ENCODE peak calls at places on chromosomes 12 and 14, in nine cellular contexts. One of them, this sample, is unnamed. For H3K36me3 and H3K4me1, the result is how much of the 10 kb centered on the place peaks cover.

GRCh38 chr14:106308839-106309389 is 782.5 kb downstream of the TMEM121 start:
- DNase-seq in left ventricle myocardium inferior: no peak
- DNase-seq in naive thymus-derived CD4-positive, alpha-beta T cell: peak
- DNase-seq in CD8-positive, alpha-beta T cell: peak
- DNase-seq in cardiac muscle cell: no peak
- DNase-seq in uterus: no peak
- DNase-seq in SK-N-SH: peak
- DNase-seq in suprapubic skin: no peak
- DNase-seq in PC-3: no peak
- DNase-seq in this sample: peak

GRCh38 chr12:117680311-117680710 is 288.5 kb downstream of the KSR2 start:
- DNase-seq in left ventricle myocardium inferior: no peak
- DNase-seq in naive thymus-derived CD4-positive, alpha-beta T cell: no peak
- DNase-seq in CD8-positive, alpha-beta T cell: no peak
- DNase-seq in cardiac muscle cell: no peak
- DNase-seq in uterus: no peak
- DNase-seq in SK-N-SH: no peak
- DNase-seq in suprapubic skin: no peak
- DNase-seq in PC-3: peak
- DNase-seq in this sample: no peak

GRCh38 chr12:12449533-12450025 is 92.7 kb downstream of the BORCS5 start:
- DNase-seq in left ventricle myocardium inferior: no peak
- DNase-seq in naive thymus-derived CD4-positive, alpha-beta T cell: no peak
- DNase-seq in CD8-positive, alpha-beta T cell: no peak
- DNase-seq in cardiac muscle cell: no peak
- DNase-seq in uterus: no peak
- DNase-seq in SK-N-SH: no peak
- DNase-seq in suprapubic skin: no peak
- DNase-seq in PC-3: peak
- DNase-seq in this sample: no peak

GRCh38 chr12:53180931-53181645 is 363 bp upstream of the CSAD start:
- DNase-seq in left ventricle myocardium inferior: peak
- DNase-seq in naive thymus-derived CD4-positive, alpha-beta T cell: no peak
- DNase-seq in CD8-positive, alpha-beta T cell: no peak
- DNase-seq in cardiac muscle cell: peak
- DNase-seq in uterus: peak
- DNase-seq in SK-N-SH: peak
- DNase-seq in suprapubic skin: no peak
- DNase-seq in PC-3: peak
- DNase-seq in this sample: peak

GRCh38 chr14:105646175-105646574 is 119.8 kb downstream of the TMEM121 start:
- DNase-seq in left ventricle myocardium inferior: no peak
- DNase-seq in naive thymus-derived CD4-positive, alpha-beta T cell: no peak
- DNase-seq in CD8-positive, alpha-beta T cell: no peak
- DNase-seq in cardiac muscle cell: no peak
- DNase-seq in uterus: no peak
- DNase-seq in SK-N-SH: no peak
- DNase-seq in suprapubic skin: no peak
- DNase-seq in PC-3: no peak
- DNase-seq in this sample: no peak

GRCh38 chr14:68245146-68246073 is 425.8 kb downstream of the RAD51B start:
- DNase-seq in left ventricle myocardium inferior: no peak
- DNase-seq in naive thymus-derived CD4-positive, alpha-beta T cell: no peak
- DNase-seq in CD8-positive, alpha-beta T cell: no peak
- DNase-seq in cardiac muscle cell: peak
- DNase-seq in uterus: peak
- DNase-seq in SK-N-SH: no peak
- DNase-seq in suprapubic skin: no peak
- DNase-seq in PC-3: no peak
- DNase-seq in this sample: peak

GRCh38 chr12:14841761-14842160 is 1.6 kb downstream of the ART4 start:
- DNase-seq in left ventricle myocardium inferior: peak
- DNase-seq in naive thymus-derived CD4-positive, alpha-beta T cell: no peak
- DNase-seq in CD8-positive, alpha-beta T cell: no peak
- DNase-seq in cardiac muscle cell: peak
- DNase-seq in uterus: peak
- DNase-seq in SK-N-SH: no peak
- DNase-seq in suprapubic skin: peak
- DNase-seq in PC-3: peak
- DNase-seq in this sample: peak

GRCh38 chr14:32277998-32278397 is 51.1 kb upstream of the AKAP6 start:
- DNase-seq in left ventricle myocardium inferior: no peak
- DNase-seq in naive thymus-derived CD4-positive, alpha-beta T cell: no peak
- DNase-seq in CD8-positive, alpha-beta T cell: no peak
- DNase-seq in cardiac muscle cell: no peak
- DNase-seq in uterus: no peak
- DNase-seq in SK-N-SH: no peak
- DNase-seq in suprapubic skin: no peak
- DNase-seq in PC-3: no peak
- DNase-seq in this sample: no peak

GRCh38 chr14:102140027-102140749 is 491 bp downstream of the WDR20 start:
- DNase-seq in left ventricle myocardium inferior: peak
- DNase-seq in naive thymus-derived CD4-positive, alpha-beta T cell: peak
- DNase-seq in CD8-positive, alpha-beta T cell: peak
- DNase-seq in cardiac muscle cell: peak
- DNase-seq in uterus: peak
- DNase-seq in SK-N-SH: peak
- DNase-seq in suprapubic skin: peak
- DNase-seq in PC-3: no peak
- DNase-seq in this sample: peak

GRCh38 chr14:89720076-89720687 is 234.3 kb downstream of the EFCAB11 start:
- DNase-seq in left ventricle myocardium inferior: no peak
- DNase-seq in naive thymus-derived CD4-positive, alpha-beta T cell: no peak
- DNase-seq in CD8-positive, alpha-beta T cell: no peak
- DNase-seq in cardiac muscle cell: no peak
- DNase-seq in uterus: no peak
- DNase-seq in SK-N-SH: no peak
- DNase-seq in suprapubic skin: no peak
- DNase-seq in PC-3: no peak
- DNase-seq in this sample: no peak

GRCh38 chr14:103725739-103726395 is 10.3 kb downstream of the ZFYVE21 start:
- DNase-seq in left ventricle myocardium inferior: no peak
- DNase-seq in naive thymus-derived CD4-positive, alpha-beta T cell: no peak
- DNase-seq in CD8-positive, alpha-beta T cell: no peak
- DNase-seq in cardiac muscle cell: no peak
- DNase-seq in uterus: no peak
- DNase-seq in SK-N-SH: no peak
- DNase-seq in suprapubic skin: no peak
- DNase-seq in PC-3: no peak
- DNase-seq in this sample: no peak
- H3K36me3 ChIP-seq in left ventricle myocardium inferior: under half
- H3K36me3 ChIP-seq in naive thymus-derived CD4-positive, alpha-beta T cell: under half
- H3K36me3 ChIP-seq in CD8-positive, alpha-beta T cell: under half
- H3K36me3 ChIP-seq in cardiac muscle cell: under half
- H3K36me3 ChIP-seq in uterus: under half
- H3K36me3 ChIP-seq in SK-N-SH: under half
- H3K36me3 ChIP-seq in suprapubic skin: under half
- H3K36me3 ChIP-seq in PC-3: under half
- H3K36me3 ChIP-seq in this sample: under half

GRCh38 chr12:116244474-116245090 is 32.9 kb downstream of the MED13L start:
- DNase-seq in left ventricle myocardium inferior: no peak
- DNase-seq in naive thymus-derived CD4-positive, alpha-beta T cell: no peak
- DNase-seq in CD8-positive, alpha-beta T cell: no peak
- DNase-seq in cardiac muscle cell: no peak
- DNase-seq in uterus: no peak
- DNase-seq in SK-N-SH: no peak
- DNase-seq in suprapubic skin: no peak
- DNase-seq in PC-3: no peak
- DNase-seq in this sample: no peak

GRCh38 chr12:116241157-116241772 is 36.2 kb downstream of the MED13L start:
- DNase-seq in left ventricle myocardium inferior: no peak
- DNase-seq in naive thymus-derived CD4-positive, alpha-beta T cell: no peak
- DNase-seq in CD8-positive, alpha-beta T cell: no peak
- DNase-seq in cardiac muscle cell: no peak
- DNase-seq in uterus: no peak
- DNase-seq in SK-N-SH: no peak
- DNase-seq in suprapubic skin: no peak
- DNase-seq in PC-3: peak
- DNase-seq in this sample: no peak

GRCh38 chr12:116244001-116244400 is 33.5 kb downstream of the MED13L start:
- DNase-seq in left ventricle myocardium inferior: no peak
- DNase-seq in naive thymus-derived CD4-positive, alpha-beta T cell: no peak
- DNase-seq in CD8-positive, alpha-beta T cell: no peak
- DNase-seq in cardiac muscle cell: no peak
- DNase-seq in uterus: no peak
- DNase-seq in SK-N-SH: no peak
- DNase-seq in suprapubic skin: no peak
- DNase-seq in PC-3: peak
- DNase-seq in this sample: peak

GRCh38 chr12:116245189-116245588 is 32.3 kb downstream of the MED13L start:
- DNase-seq in left ventricle myocardium inferior: no peak
- DNase-seq in naive thymus-derived CD4-positive, alpha-beta T cell: no peak
- DNase-seq in CD8-positive, alpha-beta T cell: no peak
- DNase-seq in cardiac muscle cell: no peak
- DNase-seq in uterus: no peak
- DNase-seq in SK-N-SH: no peak
- DNase-seq in suprapubic skin: no peak
- DNase-seq in PC-3: no peak
- DNase-seq in this sample: no peak

DNA sequence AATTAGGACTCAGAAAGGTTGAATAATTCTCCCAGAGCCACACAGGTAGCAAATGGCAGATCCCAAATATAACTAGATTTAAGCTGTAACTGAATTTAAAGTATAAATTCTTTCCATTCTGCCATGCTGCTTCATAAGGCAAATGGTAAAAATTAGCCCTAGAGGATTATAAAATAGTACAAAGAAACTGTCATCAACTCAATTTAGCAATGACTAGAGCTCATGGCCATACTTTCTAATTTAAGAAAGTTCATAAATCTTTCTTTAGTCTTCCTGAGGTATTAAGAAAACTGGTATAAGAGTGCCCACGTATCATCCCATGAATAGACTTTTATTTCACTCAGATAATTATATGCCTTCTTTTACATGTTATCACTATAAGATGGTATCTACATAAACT is 34.8 kb downstream of the MED13L start:
- DNase-seq in left ventricle myocardium inferior: no peak
- DNase-seq in naive thymus-derived CD4-positive, alpha-beta T cell: no peak
- DNase-seq in CD8-positive, alpha-beta T cell: no peak
- DNase-seq in cardiac muscle cell: no peak
- DNase-seq in uterus: no peak
- DNase-seq in SK-N-SH: no peak
- DNase-seq in suprapubic skin: no peak
- DNase-seq in PC-3: no peak
- DNase-seq in this sample: no peak
- H3K4me1 ChIP-seq in left ventricle myocardium inferior: half or more
- H3K4me1 ChIP-seq in naive thymus-derived CD4-positive, alpha-beta T cell: under half
- H3K4me1 ChIP-seq in CD8-positive, alpha-beta T cell: under half
- H3K4me1 ChIP-seq in cardiac muscle cell: under half
- H3K4me1 ChIP-seq in uterus: under half
- H3K4me1 ChIP-seq in SK-N-SH: under half
- H3K4me1 ChIP-seq in suprapubic skin: half or more
- H3K4me1 ChIP-seq in PC-3: under half
- H3K4me1 ChIP-seq in this sample: under half

DNA sequence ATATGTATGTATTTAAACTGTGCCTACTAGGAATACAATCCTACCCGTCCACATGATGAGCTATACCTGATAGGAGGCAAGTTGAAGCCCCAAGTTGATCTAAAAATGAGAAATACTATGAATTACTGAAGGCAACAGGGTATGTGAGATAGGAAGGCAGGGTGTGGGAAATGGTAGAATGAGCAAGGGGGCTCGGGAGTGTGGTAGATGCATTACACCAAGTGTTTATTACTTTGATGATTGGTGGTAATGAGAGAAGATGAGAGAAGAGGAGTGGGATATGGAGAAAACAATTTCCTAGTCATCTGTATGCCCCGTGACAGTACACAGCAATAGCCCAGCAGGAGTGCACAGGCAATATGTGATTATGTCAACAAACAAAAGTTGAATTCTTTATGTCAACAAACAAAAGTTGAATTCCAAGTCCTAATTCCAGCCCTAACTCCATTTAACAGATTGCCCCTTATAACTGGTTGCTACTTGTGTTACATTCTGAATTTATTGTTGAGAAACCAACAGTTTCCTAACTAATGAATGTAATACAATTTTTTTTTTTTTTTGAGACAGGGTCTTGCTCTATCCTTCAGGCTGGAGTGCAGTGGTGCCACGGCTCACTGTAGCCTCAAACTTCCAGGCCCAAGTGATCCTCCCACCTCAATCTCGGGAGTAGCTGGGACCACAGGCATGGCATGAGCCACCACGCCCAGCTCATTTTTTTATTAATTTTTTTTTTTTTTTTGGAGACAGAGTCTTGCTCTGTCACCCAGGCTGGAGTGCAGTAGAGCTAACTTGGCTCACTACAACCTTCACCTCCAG is 2.5 kb downstream of the LPCAT3 start:
- DNase-seq in left ventricle myocardium inferior: no peak
- DNase-seq in naive thymus-derived CD4-positive, alpha-beta T cell: no peak
- DNase-seq in CD8-positive, alpha-beta T cell: no peak
- DNase-seq in cardiac muscle cell: no peak
- DNase-seq in uterus: no peak
- DNase-seq in SK-N-SH: no peak
- DNase-seq in suprapubic skin: no peak
- DNase-seq in PC-3: no peak
- DNase-seq in this sample: no peak
- H3K27ac ChIP-seq in left ventricle myocardium inferior: no peak
- H3K27ac ChIP-seq in naive thymus-derived CD4-positive, alpha-beta T cell: no peak
- H3K27ac ChIP-seq in CD8-positive, alpha-beta T cell: no peak
- H3K27ac ChIP-seq in cardiac muscle cell: no peak
- H3K27ac ChIP-seq in uterus: no peak
- H3K27ac ChIP-seq in SK-N-SH: no peak
- H3K27ac ChIP-seq in suprapubic skin: no peak
- H3K27ac ChIP-seq in PC-3: no peak
- H3K27ac ChIP-seq in this sample: no peak

GRCh38 chr12:58886474-58886873 is 33.8 kb downstream of the LRIG3 start:
- DNase-seq in left ventricle myocardium inferior: no peak
- DNase-seq in naive thymus-derived CD4-positive, alpha-beta T cell: no peak
- DNase-seq in CD8-positive, alpha-beta T cell: no peak
- DNase-seq in cardiac muscle cell: no peak
- DNase-seq in uterus: no peak
- DNase-seq in SK-N-SH: no peak
- DNase-seq in suprapubic skin: no peak
- DNase-seq in PC-3: no peak
- DNase-seq in this sample: no peak

GRCh38 chr12:58887071-58887470 is 33.2 kb downstream of the LRIG3 start:
- DNase-seq in left ventricle myocardium inferior: no peak
- DNase-seq in naive thymus-derived CD4-positive, alpha-beta T cell: no peak
- DNase-seq in CD8-positive, alpha-beta T cell: no peak
- DNase-seq in cardiac muscle cell: no peak
- DNase-seq in uterus: no peak
- DNase-seq in SK-N-SH: no peak
- DNase-seq in suprapubic skin: no peak
- DNase-seq in PC-3: no peak
- DNase-seq in this sample: no peak

GRCh38 chr12:58893421-58893986 is 26.8 kb downstream of the LRIG3 start:
- DNase-seq in left ventricle myocardium inferior: no peak
- DNase-seq in naive thymus-derived CD4-positive, alpha-beta T cell: no peak
- DNase-seq in CD8-positive, alpha-beta T cell: no peak
- DNase-seq in cardiac muscle cell: no peak
- DNase-seq in uterus: no peak
- DNase-seq in SK-N-SH: no peak
- DNase-seq in suprapubic skin: no peak
- DNase-seq in PC-3: peak
- DNase-seq in this sample: no peak

GRCh38 chr12:58888131-58888783 is 32.0 kb downstream of the LRIG3 start:
- DNase-seq in left ventricle myocardium inferior: peak
- DNase-seq in naive thymus-derived CD4-positive, alpha-beta T cell: no peak
- DNase-seq in CD8-positive, alpha-beta T cell: no peak
- DNase-seq in cardiac muscle cell: no peak
- DNase-seq in uterus: peak
- DNase-seq in SK-N-SH: no peak
- DNase-seq in suprapubic skin: no peak
- DNase-seq in PC-3: no peak
- DNase-seq in this sample: no peak

GRCh38 chr12:58889557-58889956 is 30.7 kb downstream of the LRIG3 start:
- DNase-seq in left ventricle myocardium inferior: no peak
- DNase-seq in naive thymus-derived CD4-positive, alpha-beta T cell: no peak
- DNase-seq in CD8-positive, alpha-beta T cell: no peak
- DNase-seq in cardiac muscle cell: no peak
- DNase-seq in uterus: no peak
- DNase-seq in SK-N-SH: no peak
- DNase-seq in suprapubic skin: no peak
- DNase-seq in PC-3: no peak
- DNase-seq in this sample: peak
- H3K36me3 ChIP-seq in left ventricle myocardium inferior: under half
- H3K36me3 ChIP-seq in naive thymus-derived CD4-positive, alpha-beta T cell: under half
- H3K36me3 ChIP-seq in CD8-positive, alpha-beta T cell: under half
- H3K36me3 ChIP-seq in cardiac muscle cell: under half
- H3K36me3 ChIP-seq in uterus: under half
- H3K36me3 ChIP-seq in SK-N-SH: under half
- H3K36me3 ChIP-seq in suprapubic skin: under half
- H3K36me3 ChIP-seq in PC-3: under half
- H3K36me3 ChIP-seq in this sample: half or more

This sample was measured in SJCRH30.